ENCODE peak calls at places on chromosomes 4 and X, in four cellular contexts. C, L, P and Q are unnamed samples.

GRCh38 chr4:613126-613525 is 12.2 kb upstream of the PDE6B start:
- DNase-seq in C (no peak), L (no peak), P (peak), Q (no peak)

GRCh38 chr4:109921384-109921808 is 8.7 kb downstream of the EGF start:
- DNase-seq in C (peak), L (no peak), P (no peak), Q (no peak)

GRCh38 chr4:84852081-84852480 is 114.4 kb downstream of the WDFY3 start:
- DNase-seq in C (no peak), L (no peak), P (no peak), Q (peak)

GRCh38 chrX:40719218-40719617 is 16.1 kb downstream of the MED14 start:
- DNase-seq in C (peak), L (no peak), P (no peak), Q (no peak)

GRCh38 chrX:132909643-132910042 is 48.8 kb downstream of the HS6ST2 start:
- DNase-seq in C (peak), L (no peak), P (no peak), Q (no peak)

GRCh38 chrX:53547668-53548067 is 113.5 kb upstream of the HSD17B10 start:
- DNase-seq in C (no peak), L (no peak), P (no peak), Q (no peak)

GRCh38 chr4:64385177-64385549 is 24.1 kb downstream of the TECRL start:
- DNase-seq in C (no peak), L (no peak), P (no peak), Q (no peak)

GRCh38 chr4:117835566-117835965 is 198.7 kb upstream of the NDST3 start:
- DNase-seq in C (no peak), L (no peak), P (no peak), Q (no peak)

GRCh38 chrX:154733072-154733425 is 17.8 kb downstream of the GAB3 start:
- DNase-seq in C (no peak), L (no peak), P (no peak), Q (no peak)

GRCh38 chr4:113049421-113050355 is at the start of gene ANK2:
- DNase-seq in C (no peak), L (peak), P (peak), Q (peak)

GRCh38 chr4:158996669-158997074 is 106.2 kb upstream of the RAPGEF2 start:
- DNase-seq in C (peak), L (no peak), P (no peak), Q (no peak)

GRCh38 chr4:41212221-41213203 is 1.8 kb downstream of the APBB2 start:
- DNase-seq in C (peak), L (no peak), P (peak), Q (peak)